ENCODE peak calls at places on chromosomes 1 and 21, in four cellular contexts. Q, N, D and P are unnamed samples.

GRCh38 chr1:72037745-72038343 is 244.5 kb downstream of the NEGR1 start:
- DNase-seq in Q (no peak), N (peak), D (peak), P (no peak)

GRCh38 chr1:12516741-12517140 is 101.3 kb downstream of the DHRS3 start:
- DNase-seq in Q (no peak), N (no peak), D (no peak), P (no peak)

GRCh38 chr1:84223751-84224432 is 77.6 kb upstream of the SAMD13 start:
- DNase-seq in Q (no peak), N (no peak), D (no peak), P (no peak)

GRCh38 chr1:167105150-167105840 is 11.4 kb downstream of the STYXL2 start:
- DNase-seq in Q (no peak), N (no peak), D (no peak), P (no peak)

GRCh38 chr1:205668951-205669340 is 11.4 kb downstream of the SLC45A3 start:
- DNase-seq in Q (no peak), N (no peak), D (no peak), P (no peak)

GRCh38 chr1:83860506-83861221 is 138.3 kb downstream of the TTLL7 start:
- DNase-seq in Q (peak), N (peak), D (peak), P (no peak)

GRCh38 chr1:210711825-210712224 is 383.1 kb downstream of the HHAT start:
- DNase-seq in Q (no peak), N (no peak), D (no peak), P (no peak)

GRCh38 chr1:150156868-150157603 is 7.3 kb downstream of the PLEKHO1 start:
- DNase-seq in Q (no peak), N (peak), D (no peak), P (no peak)

GRCh38 chr21:37742532-37742931 is 173.7 kb downstream of the KCNJ6 start:
- DNase-seq in Q (no peak), N (peak), D (no peak), P (no peak)

GRCh38 chr1:76287917-76288316 is 213.4 kb downstream of the ST6GALNAC3 start:
- DNase-seq in Q (no peak), N (no peak), D (no peak), P (no peak)

GRCh38 chr1:201759194-201759814 is 69.7 kb upstream of the IPO9 start:
- DNase-seq in Q (no peak), N (peak), D (no peak), P (no peak)

GRCh38 chr1:55724551-55725325 is 509.6 kb upstream of the USP24 start:
- DNase-seq in Q (no peak), N (peak), D (no peak), P (no peak)

GRCh38 chr1:99010679-99011078 is 6.0 kb upstream of the PLPPR5 start:
- DNase-seq in Q (no peak), N (no peak), D (no peak), P (no peak)

GRCh38 chr1:154352581-154353459 is 27.5 kb downstream of the ATP8B2 start:
- DNase-seq in Q (no peak), N (peak), D (peak), P (no peak)

GRCh38 chr1:200042437-200043329 is 15.2 kb downstream of the NR5A2 start:
- DNase-seq in Q (no peak), N (no peak), D (no peak), P (no peak)

GRCh38 chr1:227899820-227900449 is 47.8 kb downstream of the WNT9A start:
- DNase-seq in Q (no peak), N (no peak), D (no peak), P (no peak)

GRCh38 chr1:211648980-211649934 is 26.2 kb downstream of the NEK2 start:
- DNase-seq in Q (no peak), N (peak), D (no peak), P (no peak)

GRCh38 chr21:32240708-32241433 is 38.0 kb downstream of the MIS18A start:
- DNase-seq in Q (no peak), N (no peak), D (no peak), P (no peak)

GRCh38 chr21:44581158-44581557 is 754 bp upstream of the KRTAP10-5 start:
- DNase-seq in Q (no peak), N (no peak), D (no peak), P (no peak)

GRCh38 chr1:175338447-175339135 is 146.0 kb upstream of the KIAA0040 start:
- DNase-seq in Q (peak), N (no peak), D (peak), P (no peak)

GRCh38 chr1:39845569-39846566 is 37.4 kb downstream of the TRIT1 start:
- DNase-seq in Q (peak), N (peak), D (peak), P (no peak)

GRCh38 chr21:45876381-45877159 is 105.0 kb upstream of the COL6A1 start:
- DNase-seq in Q (no peak), N (no peak), D (no peak), P (no peak)

GRCh38 chr1:156660752-156661112 is 16.5 kb downstream of the NES start:
- DNase-seq in Q (no peak), N (no peak), D (no peak), P (no peak)

GRCh38 chr1:85109475-85109874 is 61.2 kb upstream of the MCOLN3 start:
- DNase-seq in Q (no peak), N (peak), D (peak), P (no peak)

GRCh38 chr1:7442918-7443317 is 328.2 kb upstream of the VAMP3 start:
- DNase-seq in Q (no peak), N (no peak), D (no peak), P (no peak)